ENCODE peak calls at places on chromosomes 4 and X, in nine cellular contexts. I is left colon; E is endothelial cell; A is astrocyte; Q is HT1080; Y is naive thymus-derived CD8-positive, alpha-beta T cell; P is stimulated activated CD8-positive, alpha-beta memory T cell treated with anti-CD3 and anti-CD28 coated beads, Interleukin-7, amount 100 ng/mL, for 4 hours; N is stomach; W is NCI-H748 treated with DMSO at 0.1 percent for 48 hours. R is an unnamed sample.

GRCh38 chrX:127873637-127874036 is 178.6 kb downstream of the ACTRT1 start:
- DNase-seq in I (no peak), E (no peak), A (no peak), Q (no peak), Y (no peak), P (no peak), N (no peak), W (no peak), R (no peak)

GRCh38 chr4:53306729-53307128 is 59.1 kb downstream of the SCFD2 start:
- DNase-seq in I (no peak), E (no peak), A (peak; percentile 32), Q (no peak), Y (no peak), P (no peak), N (no peak), W (no peak), R (no peak)

GRCh38 chr4:126757219-126757618 is 875.5 kb upstream of the INTU start:
- DNase-seq in I (no peak), E (no peak), A (peak; percentile 73), Q (peak; percentile 24), Y (no peak), P (no peak), N (no peak), W (no peak), R (no peak)

GRCh38 chr4:46844325-46844917 is 64.6 kb downstream of the COX7B2 start:
- DNase-seq in I (peak; percentile 44), E (peak; percentile 59), A (peak; percentile 49), Q (peak; percentile 45), Y (peak; percentile 24), P (no peak), N (peak; percentile 33), W (peak; percentile 13), R (peak; percentile 4)

GRCh38 chr4:142697303-142697702 is 148.8 kb downstream of the INPP4B start:
- DNase-seq in I (no peak), E (no peak), A (no peak), Q (no peak), Y (no peak), P (no peak), N (no peak), W (peak; percentile 73), R (no peak)

GRCh38 chr4:14196141-14196540 is 568.6 kb upstream of the BOD1L1 start:
- DNase-seq in I (peak; percentile 33), E (peak; percentile 75), A (peak; percentile 55), Q (peak; percentile 48), Y (no peak), P (no peak), N (peak; percentile 61), W (no peak), R (no peak)

GRCh38 chr4:156723951-156724668 is 247.5 kb downstream of the PDGFC start:
- DNase-seq in I (peak; percentile 37), E (no peak), A (no peak), Q (no peak), Y (no peak), P (no peak), N (peak; percentile 33), W (no peak), R (no peak)

GRCh38 chrX:11472879-11473278 is 179.7 kb downstream of the AMELX start:
- DNase-seq in I (no peak), E (no peak), A (no peak), Q (no peak), Y (no peak), P (no peak), N (no peak), W (no peak), R (no peak)

GRCh38 chr4:113094802-113095201 is 45.3 kb downstream of the ANK2 start:
- DNase-seq in I (no peak), E (no peak), A (peak; percentile 9), Q (peak; percentile 9), Y (no peak), P (no peak), N (no peak), W (peak; percentile 20), R (no peak)

GRCh38 chr4:105657117-105657765 is 51.2 kb downstream of the INTS12 start:
- DNase-seq in I (no peak), E (no peak), A (peak; percentile 12), Q (no peak), Y (no peak), P (no peak), N (no peak), W (no peak), R (no peak)

GRCh38 chr4:57943672-57944071 is 833.5 kb upstream of the IGFBP7 start:
- DNase-seq in I (no peak), E (no peak), A (no peak), Q (peak; percentile 3), Y (no peak), P (no peak), N (no peak), W (no peak), R (no peak)

GRCh38 chr4:185115827-185116232 is 27.2 kb upstream of the SLC25A4 start:
- DNase-seq in I (peak; percentile 40), E (no peak), A (peak; percentile 81), Q (no peak), Y (no peak), P (no peak), N (peak; percentile 82), W (no peak), R (no peak)

GRCh38 chr4:48913346-48913745 is 6.8 kb upstream of the OCIAD2 start:
- DNase-seq in I (no peak), E (no peak), A (peak; percentile 96), Q (peak; percentile 97), Y (no peak), P (no peak), N (no peak), W (no peak), R (no peak)

GRCh38 chr4:154526151-154526550 is 24.0 kb downstream of the PLRG1 start:
- DNase-seq in I (no peak), E (no peak), A (no peak), Q (no peak), Y (no peak), P (no peak), N (no peak), W (peak; percentile 11), R (no peak)

GRCh38 chr4:25795091-25795490 is 67.7 kb downstream of the SEL1L3 start:
- DNase-seq in I (no peak), E (no peak), A (no peak), Q (no peak), Y (no peak), P (no peak), N (no peak), W (no peak), R (no peak)

R was measured in naive thymus-derived CD4-positive, alpha-beta T cell.